ENCODE peak calls at places on chromosome 17, in eight cellular contexts. L is AG04450, I is tibial artery, E is small intestine, W is tibial nerve, D is GM23338, C is left ventricle myocardium inferior, R is Panc1. M is an unnamed sample.

GRCh38 chr17:63740464-63741181 is 976 bp downstream of the STRADA start:
- DNase-seq in L (no peak), I (no peak), E (peak; percentile 56), W (no peak), D (no peak), C (no peak), R (no peak), M (no peak)

GRCh38 chr17:40486513-40487370 is 14.7 kb downstream of the TNS4 start:
- DNase-seq in L (peak; percentile 63), I (no peak), E (no peak), W (no peak), D (no peak), C (no peak), R (no peak), M (no peak)

GRCh38 chr17:8710766-8711165 is 33.9 kb downstream of the CCDC42 start:
- DNase-seq in L (no peak), I (no peak), E (no peak), W (no peak), D (no peak), C (no peak), R (no peak), M (no peak)

GRCh38 chr17:61695779-61696337 is 104.8 kb upstream of the NACA2 start:
- DNase-seq in L (no peak), I (no peak), E (no peak), W (no peak), D (no peak), C (no peak), R (no peak), M (no peak)

GRCh38 chr17:78716814-78717393 is 65.2 kb downstream of the CYTH1 start:
- DNase-seq in L (no peak), I (peak; percentile 61), E (peak; percentile 65), W (peak; percentile 58), D (peak; percentile 36), C (peak; percentile 76), R (no peak), M (peak; percentile 78)

GRCh38 chr17:66146394-66146793 is 45.5 kb downstream of the CEP112 start:
- DNase-seq in L (no peak), I (no peak), E (no peak), W (no peak), D (no peak), C (no peak), R (no peak), M (no peak)

GRCh38 chr17:7204828-7205461 is 14.7 kb downstream of the DLG4 start:
- DNase-seq in L (peak; percentile 59), I (peak; percentile 83), E (peak; percentile 66), W (peak; percentile 58), D (peak; percentile 99), C (peak; percentile 89), R (no peak), M (peak; percentile 95)

GRCh38 chr17:43701318-43701743 is 39.6 kb upstream of the MEOX1 start:
- DNase-seq in L (no peak), I (no peak), E (no peak), W (no peak), D (no peak), C (no peak), R (no peak), M (no peak)

GRCh38 chr17:59651346-59651745 is 31.7 kb downstream of the CLTC start:
- DNase-seq in L (no peak), I (no peak), E (no peak), W (no peak), D (no peak), C (no peak), R (no peak), M (no peak)

DNA sequence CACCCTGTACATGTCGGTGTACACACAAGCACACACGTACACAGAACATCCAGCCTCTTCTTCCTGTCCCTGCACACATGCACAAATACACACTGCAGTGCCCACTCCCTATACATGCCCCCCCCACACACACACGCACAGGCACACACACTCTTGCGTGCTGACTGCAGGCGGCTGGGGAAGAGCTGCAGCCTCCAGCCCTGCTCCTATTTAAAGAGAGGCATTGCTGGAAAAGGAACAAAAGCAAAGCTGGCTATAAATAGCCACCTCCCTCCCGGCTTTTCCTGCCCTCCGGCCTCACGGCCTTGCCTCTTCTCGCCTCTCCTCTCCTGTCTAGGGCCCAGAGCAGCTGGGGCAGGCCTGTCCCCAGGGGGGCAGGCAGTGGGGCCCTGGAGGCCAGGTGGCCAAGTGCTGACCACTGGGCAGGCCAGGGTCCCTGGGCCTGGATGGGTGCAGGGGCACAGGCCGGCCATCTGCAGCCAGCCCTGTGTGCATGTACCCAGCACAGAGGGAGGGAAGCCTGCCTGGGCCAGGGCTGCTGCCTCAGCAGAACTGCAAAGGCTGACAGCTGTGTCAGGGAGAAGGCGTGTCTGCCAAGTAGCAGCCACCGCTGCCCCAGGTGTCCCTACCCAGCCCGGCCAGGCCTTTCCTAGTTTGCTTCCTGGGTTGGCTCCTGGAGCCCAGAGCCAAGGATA is 25.4 kb downstream of the RTN4RL1 start:
- DNase-seq in L (no peak), I (peak; percentile 36), E (peak; percentile 86), W (no peak), D (peak; percentile 46), C (peak; percentile 57), R (no peak), M (peak; percentile 68)
- H3K27ac ChIP-seq in L (no peak overlapping the region), I (peak overlapping the region; percentile 65), E (peak overlapping the region; percentile 12), W (peak overlapping the region; percentile 63), D (no peak overlapping the region), C (peak overlapping the region; percentile 94), R (no peak overlapping the region), M (no peak overlapping the region)

GRCh38 chr17:19264681-19265080 is 27.5 kb downstream of the EPN2 start:
- DNase-seq in L (no peak), I (no peak), E (peak; percentile 29), W (no peak), D (no peak), C (no peak), R (no peak), M (no peak)
- H3K27ac ChIP-seq in L (no peak overlapping the region), I (peak overlapping the region; percentile 82), E (no peak overlapping the region), W (peak overlapping the region; percentile 76), D (no peak overlapping the region), C (peak overlapping the region; percentile 69), R (no peak overlapping the region), M (no peak overlapping the region)

GRCh38 chr17:67995568-67996191 is 589 bp downstream of the C17orf58 start:
- DNase-seq in L (no peak), I (peak; percentile 43), E (peak; percentile 12), W (no peak), D (peak; percentile 59), C (peak; percentile 38), R (no peak), M (peak; percentile 65)
- H3K27ac ChIP-seq in L (no peak overlapping the region), I (peak overlapping the region; percentile 59), E (no peak overlapping the region), W (peak overlapping the region; percentile 39), D (no peak overlapping the region), C (peak overlapping the region; percentile 97), R (peak overlapping the region; percentile 63), M (no peak overlapping the region)

DNA sequence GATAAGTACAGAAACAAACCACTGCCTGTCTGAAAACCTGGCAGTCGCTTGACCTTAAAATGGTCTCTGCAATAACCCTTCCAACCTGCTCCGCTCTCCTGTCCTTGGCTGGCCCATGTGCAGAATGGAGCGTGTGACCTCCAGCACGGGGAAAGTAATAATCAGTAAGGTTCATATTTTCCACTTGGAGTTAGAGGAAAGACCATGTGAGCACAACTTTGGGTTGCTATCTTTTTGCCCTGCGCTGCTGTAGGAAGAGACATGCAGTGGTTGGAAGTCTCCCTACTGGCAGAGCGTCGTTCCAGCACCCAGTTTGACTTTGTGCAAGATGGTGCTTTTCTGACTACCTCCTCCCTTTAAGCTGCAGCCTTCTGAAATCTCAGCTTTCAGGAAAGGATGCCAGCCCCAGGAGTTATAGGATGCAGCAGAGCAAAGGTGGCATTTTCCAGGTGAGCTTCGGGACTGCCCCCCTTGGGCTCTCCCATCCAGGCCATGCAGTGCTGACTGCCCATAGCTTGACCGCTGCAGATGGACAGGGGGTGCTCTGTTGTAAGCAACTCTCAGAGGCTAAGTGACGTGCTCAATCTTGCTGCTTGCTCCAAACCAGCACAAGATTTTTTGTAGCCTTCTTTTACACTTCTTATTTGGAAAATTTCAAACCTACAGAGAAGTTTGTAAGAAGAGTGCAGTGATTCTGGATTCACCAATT is 110.7 kb upstream of the NOL11 start:
- DNase-seq in L (no peak), I (no peak), E (no peak), W (no peak), D (peak; percentile 32), C (no peak), R (no peak), M (no peak)
- H3K27ac ChIP-seq in L (no peak overlapping the region), I (no peak overlapping the region), E (no peak overlapping the region), W (no peak overlapping the region), D (peak overlapping the region; percentile 34), C (peak overlapping the region; percentile 24), R (no peak overlapping the region), M (no peak overlapping the region)

GRCh38 chr17:12730421-12730820 is 58.9 kb upstream of the ARHGAP44 start:
- DNase-seq in L (no peak), I (no peak), E (no peak), W (no peak), D (no peak), C (no peak), R (no peak), M (no peak)
- H3K27ac ChIP-seq in L (peak overlapping the region; percentile 65), I (peak overlapping the region; percentile 78), E (peak overlapping the region; percentile 83), W (no peak overlapping the region), D (no peak overlapping the region), C (peak overlapping the region; percentile 90), R (no peak overlapping the region), M (no peak overlapping the region)

GRCh38 chr17:50151041-50151936 is 812 bp upstream of the PPP1R9B start:
- DNase-seq in L (peak; percentile 69), I (peak; percentile 91), E (peak; percentile 88), W (peak; percentile 74), D (peak; percentile 96), C (peak; percentile 91), R (peak; percentile 67), M (peak; percentile 89)
- H3K27ac ChIP-seq in L (peak overlapping the region; percentile 67), I (peak overlapping the region; percentile 93), E (peak overlapping the region; percentile 77), W (peak overlapping the region; percentile 92), D (no peak overlapping the region), C (peak overlapping the region; percentile 98), R (peak overlapping the region; percentile 100), M (peak overlapping the region; percentile 81)

GRCh38 chr17:18226284-18226945 is 980 bp downstream of the LLGL1 start:
- DNase-seq in L (no peak), I (no peak), E (no peak), W (no peak), D (no peak), C (no peak), R (no peak), M (no peak)
- H3K27ac ChIP-seq in L (no peak overlapping the region), I (peak overlapping the region; percentile 58), E (no peak overlapping the region), W (peak overlapping the region; percentile 60), D (no peak overlapping the region), C (peak overlapping the region; percentile 64), R (peak overlapping the region; percentile 76), M (no peak overlapping the region)

M was measured in ovary.